ENCODE peak calls at places on chromosomes 1 and 21, in eight cellular contexts. C, B, X, K, L, O, V and F are unnamed samples. For H3K27me3 and H3K36me3, the result is how much of the 10 kb centered on the place peaks cover.

GRCh38 chr1:240499012-240499411 is 112.9 kb downstream of the GREM2 start:
- DNase-seq in C (no peak), B (peak), X (peak), K (no peak), L (peak), O (no peak), V (peak), F (peak)

GRCh38 chr1:210633636-210634035 is 304.9 kb downstream of the HHAT start:
- DNase-seq in C (no peak), B (no peak), X (no peak), K (no peak), L (no peak), O (peak), V (no peak), F (no peak)

GRCh38 chr1:205667909-205668643 is 12.2 kb downstream of the SLC45A3 start:
- DNase-seq in C (no peak), B (no peak), X (no peak), K (no peak), L (no peak), O (no peak), V (no peak), F (no peak)

GRCh38 chr1:99606306-99606705 is 39.6 kb upstream of the PALMD start:
- DNase-seq in C (no peak), B (no peak), X (no peak), K (no peak), L (peak), O (no peak), V (no peak), F (no peak)

GRCh38 chr1:182587087-182587486 is 2.0 kb downstream of the RNASEL start:
- DNase-seq in C (no peak), B (no peak), X (no peak), K (no peak), L (no peak), O (no peak), V (no peak), F (no peak)

GRCh38 chr1:224116131-224116530 is 2.2 kb downstream of the FBXO28 start:
- DNase-seq in C (no peak), B (peak), X (peak), K (no peak), L (peak), O (no peak), V (peak), F (no peak)

GRCh38 chr1:45375104-45376090 is 35.2 kb upstream of the MUTYH start:
- DNase-seq in C (no peak), B (no peak), X (no peak), K (no peak), L (no peak), O (no peak), V (peak), F (peak)

GRCh38 chr1:51624851-51625250 is 8.0 kb downstream of the OSBPL9 start:
- DNase-seq in C (no peak), B (no peak), X (no peak), K (no peak), L (peak), O (no peak), V (no peak), F (no peak)

GRCh38 chr1:113660053-113660452 is 99.2 kb downstream of the PHTF1 start:
- DNase-seq in C (no peak), B (no peak), X (no peak), K (no peak), L (no peak), O (no peak), V (no peak), F (no peak)

GRCh38 chr1:68812295-68812694 is 315.4 kb upstream of the DEPDC1 start:
- DNase-seq in C (no peak), B (no peak), X (no peak), K (no peak), L (no peak), O (no peak), V (no peak), F (no peak)

GRCh38 chr1:6149597-6149996 is 30.5 kb downstream of the CHD5 start:
- DNase-seq in C (no peak), B (no peak), X (no peak), K (no peak), L (no peak), O (no peak), V (no peak), F (no peak)

GRCh38 chr1:47387921-47388509 is 28.1 kb upstream of the FOXE3 start:
- DNase-seq in C (no peak), B (no peak), X (no peak), K (no peak), L (peak), O (no peak), V (peak), F (peak)

GRCh38 chr1:243730499-243731150 is 119.4 kb downstream of the AKT3 start:
- DNase-seq in C (no peak), B (no peak), X (no peak), K (no peak), L (no peak), O (no peak), V (no peak), F (peak)

GRCh38 chr1:182624582-182624981 is 20.4 kb upstream of the RGS16 start:
- DNase-seq in C (no peak), B (no peak), X (no peak), K (no peak), L (no peak), O (no peak), V (no peak), F (no peak)

GRCh38 chr1:14263671-14264070 is 334.8 kb upstream of the KAZN start:
- DNase-seq in C (no peak), B (no peak), X (no peak), K (no peak), L (no peak), O (no peak), V (no peak), F (no peak)

GRCh38 chr1:30452170-30452569 is 271.2 kb downstream of the MATN1 start:
- DNase-seq in C (no peak), B (no peak), X (no peak), K (no peak), L (no peak), O (no peak), V (no peak), F (no peak)

GRCh38 chr1:102978874-102979273 is 129.4 kb downstream of the COL11A1 start:
- DNase-seq in C (no peak), B (no peak), X (no peak), K (no peak), L (no peak), O (no peak), V (no peak), F (no peak)

GRCh38 chr1:209433649-209434031 is 149.9 kb upstream of the CAMK1G start:
- DNase-seq in C (no peak), B (no peak), X (no peak), K (no peak), L (no peak), O (no peak), V (peak), F (peak)

GRCh38 chr1:77636864-77637263 is 45.6 kb downstream of the ZZZ3 start:
- DNase-seq in C (no peak), B (peak), X (no peak), K (no peak), L (no peak), O (no peak), V (no peak), F (no peak)

GRCh38 chr21:18153063-18153462 is 91.6 kb upstream of the CHODL start:
- DNase-seq in C (no peak), B (no peak), X (no peak), K (no peak), L (no peak), O (peak), V (no peak), F (peak)

GRCh38 chr1:29239142-29239541 is 2.8 kb downstream of the PTPRU start:
- DNase-seq in C (no peak), B (peak), X (peak), K (no peak), L (no peak), O (no peak), V (peak), F (no peak)

GRCh38 chr1:30955448-30956015 is 47.0 kb upstream of the SDC3 start:
- DNase-seq in C (no peak), B (no peak), X (no peak), K (no peak), L (peak), O (no peak), V (peak), F (no peak)

GRCh38 chr1:57494679-57495078 is 70.8 kb upstream of the DAB1 start:
- DNase-seq in C (no peak), B (peak), X (no peak), K (no peak), L (no peak), O (no peak), V (no peak), F (no peak)

GRCh38 chr1:7300893-7301292 is 470.2 kb upstream of the VAMP3 start:
- DNase-seq in C (no peak), B (no peak), X (no peak), K (no peak), L (peak), O (no peak), V (peak), F (peak)

GRCh38 chr1:178529364-178530036 is 16.6 kb downstream of the TEX35 start:
- DNase-seq in C (no peak), B (peak), X (no peak), K (no peak), L (no peak), O (no peak), V (no peak), F (no peak)

GRCh38 chr1:226404904-226405222 is 3.0 kb downstream of the PARP1 start:
- DNase-seq in C (no peak), B (peak), X (no peak), K (no peak), L (no peak), O (no peak), V (no peak), F (no peak)

GRCh38 chr1:85683292-85684025 is 24.8 kb downstream of the ZNHIT6 start:
- DNase-seq in C (no peak), B (no peak), X (no peak), K (peak), L (peak), O (no peak), V (peak), F (no peak)

GRCh38 chr21:44709426-44710293 is 1.7 kb downstream of the TSPEAR start:
- DNase-seq in C (no peak), B (no peak), X (peak), K (no peak), L (peak), O (no peak), V (peak), F (no peak)
- H3K27me3 ChIP-seq in C (half or more), B (under half), X (half or more), K (half or more), L (half or more), O (half or more), V (half or more), F (half or more)

GRCh38 chr1:156480411-156481192 is 20.0 kb downstream of the MEF2D start:
- DNase-seq in C (no peak), B (peak), X (peak), K (peak), L (peak), O (peak), V (peak), F (no peak)
- H3K36me3 ChIP-seq in C (under half), B (under half), X (half or more), K (half or more), L (half or more), O (half or more), V (half or more), F (half or more)

DNA sequence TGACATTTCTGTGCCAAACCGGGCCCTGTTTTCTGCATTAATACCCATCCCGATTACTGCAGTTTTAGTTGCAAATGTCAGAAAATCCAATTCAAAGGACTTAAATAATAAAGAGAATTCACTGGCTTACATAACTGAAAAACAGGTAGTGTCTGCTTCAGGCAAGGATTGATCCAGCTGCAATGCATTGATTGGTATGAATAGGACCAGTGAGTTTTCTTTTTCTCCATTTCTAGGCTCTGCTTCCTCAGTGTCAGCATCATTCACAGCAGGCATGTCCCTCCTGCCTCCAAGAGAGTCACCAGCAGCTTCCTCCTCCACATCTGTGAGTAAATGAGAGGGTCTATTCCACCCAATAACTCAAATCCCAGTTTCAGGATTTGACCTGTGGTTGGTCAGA is 33.7 kb upstream of the ACTL8 start:
- DNase-seq in C (no peak), B (no peak), X (no peak), K (no peak), L (no peak), O (no peak), V (no peak), F (no peak)
- H3K27me3 ChIP-seq in C (under half), B (under half), X (under half), K (under half), L (under half), O (under half), V (under half), F (under half)

GRCh38 chr1:236819856-236820255 is 24.8 kb downstream of the MTR start:
- DNase-seq in C (no peak), B (no peak), X (no peak), K (no peak), L (no peak), O (no peak), V (no peak), F (no peak)

GRCh38 chr1:236821111-236821625 is 26.1 kb downstream of the MTR start:
- DNase-seq in C (no peak), B (no peak), X (no peak), K (no peak), L (no peak), O (no peak), V (no peak), F (no peak)

GRCh38 chr1:236810018-236810417 is 14.9 kb downstream of the MTR start:
- DNase-seq in C (no peak), B (no peak), X (no peak), K (no peak), L (peak), O (no peak), V (no peak), F (no peak)

GRCh38 chr1:236812334-236813030 is 17.4 kb downstream of the MTR start:
- DNase-seq in C (no peak), B (no peak), X (no peak), K (no peak), L (no peak), O (no peak), V (no peak), F (no peak)

GRCh38 chr1:236815941-236816340 is 20.8 kb downstream of the MTR start:
- DNase-seq in C (no peak), B (peak), X (no peak), K (no peak), L (no peak), O (no peak), V (no peak), F (no peak)
- H3K36me3 ChIP-seq in C (under half), B (under half), X (under half), K (half or more), L (under half), O (half or more), V (half or more), F (under half)

GRCh38 chr1:204070895-204071294 is 2.0 kb upstream of the SOX13 start:
- DNase-seq in C (no peak), B (no peak), X (no peak), K (no peak), L (no peak), O (no peak), V (no peak), F (no peak)
- H3K27me3 ChIP-seq in C (under half), B (under half), X (under half), K (under half), L (under half), O (under half), V (under half), F (under half)